ENCODE peak calls at places on chromosomes 7 and 10, in nine cellular contexts. H is lung; T is body of pancreas; Z is adipocyte; N is psoas muscle; Q is adrenal gland; W is GM23338; S is cardiac muscle cell; P is CD8-positive, alpha-beta T cell. R is an unnamed sample. For H3K4me1, the result is how much of the 10 kb centered on the place peaks cover.

GRCh38 chr7:124318716-124319115 is 285.8 kb upstream of the TMEM229A start:
- DNase-seq in Z (no peak), T (no peak), Q (no peak), S (no peak), P (no peak), W (no peak), N (no peak), H (no peak), R (no peak)

GRCh38 chr10:8873310-8873709 is 818.8 kb downstream of the GATA3 start:
- DNase-seq in W (peak), N (no peak), Q (no peak), S (peak), T (no peak), H (no peak), P (no peak), Z (no peak), R (no peak)

GRCh38 chr7:122137291-122138077 is 6.6 kb downstream of the AASS start:
- DNase-seq in Q (no peak), S (peak), W (no peak), Z (peak), N (no peak), H (no peak), T (no peak), P (no peak), R (no peak)

GRCh38 chr7:127884066-127884559 is 147.1 kb downstream of the LRRC4 start:
- DNase-seq in S (no peak), T (peak), P (no peak), N (no peak), W (no peak), H (no peak), Z (no peak), Q (peak), R (peak)

GRCh38 chr7:7884855-7885254 is 83.7 kb upstream of the GLCCI1 start:
- DNase-seq in S (peak), Z (no peak), T (no peak), W (no peak), P (no peak), Q (no peak), H (no peak), N (no peak), R (no peak)

GRCh38 chr7:6462094-6462493 is 14.3 kb upstream of the DAGLB start:
- DNase-seq in S (no peak), Z (no peak), Q (no peak), P (no peak), N (no peak), T (no peak), H (no peak), W (no peak), R (no peak)

GRCh38 chr10:78890506-78890905 is 178.3 kb upstream of the ZMIZ1 start:
- DNase-seq in S (no peak), W (no peak), N (peak), H (peak), Z (no peak), Q (no peak), P (no peak), T (no peak), R (no peak)

GRCh38 chr7:28550580-28551205 is 138.4 kb downstream of the CREB5 start:
- DNase-seq in T (no peak), Z (no peak), Q (no peak), H (no peak), P (no peak), W (no peak), S (no peak), N (no peak), R (no peak)

GRCh38 chr10:76397210-76397881 is 965.9 kb downstream of the LRMDA start:
- DNase-seq in T (peak), H (no peak), W (no peak), Q (peak), P (no peak), N (peak), S (no peak), Z (peak), R (no peak)

GRCh38 chr7:155746188-155746587 is 66.1 kb downstream of the SHH start:
- DNase-seq in H (no peak), W (no peak), Q (no peak), T (no peak), S (no peak), P (no peak), Z (no peak), N (no peak), R (no peak)

GRCh38 chr7:145324081-145324480 is 488.2 kb upstream of the TPK1 start:
- DNase-seq in Z (no peak), N (no peak), H (no peak), T (no peak), S (no peak), P (no peak), W (no peak), Q (no peak), R (no peak)

GRCh38 chr10:18021725-18022480 is 70.2 kb downstream of the SLC39A12 start:
- DNase-seq in T (no peak), Q (no peak), W (no peak), Z (no peak), H (no peak), S (no peak), P (no peak), N (no peak), R (no peak)

GRCh38 chr7:69211739-69212138 is 386.5 kb upstream of the AUTS2 start:
- DNase-seq in P (no peak), Z (no peak), H (no peak), S (no peak), T (no peak), W (peak), N (no peak), Q (peak), R (no peak)

GRCh38 chr7:87038993-87039716 is 20.3 kb downstream of the ELAPOR2 start:
- DNase-seq in Z (no peak), H (no peak), P (no peak), S (no peak), T (no peak), Q (no peak), W (no peak), N (no peak), R (no peak)

GRCh38 chr10:45379303-45379726 is 5.3 kb downstream of the ALOX5 start:
- DNase-seq in S (no peak), P (no peak), Z (no peak), Q (no peak), W (no peak), T (no peak), N (no peak), H (no peak), R (no peak)

GRCh38 chr7:9407816-9408215 is 974.4 kb downstream of the NXPH1 start:
- DNase-seq in N (no peak), W (no peak), P (no peak), Z (no peak), T (no peak), Q (no peak), H (no peak), S (no peak), R (no peak)

GRCh38 chr10:35409094-35409582 is 72.8 kb downstream of the CCNY start:
- DNase-seq in W (no peak), P (no peak), T (peak), S (peak), Q (peak), Z (peak), N (peak), H (no peak), R (peak)

GRCh38 chr10:78572565-78572964 is 496.2 kb upstream of the ZMIZ1 start:
- DNase-seq in Z (peak), H (no peak), W (no peak), S (no peak), T (peak), N (peak), P (no peak), Q (peak), R (peak)

GRCh38 chr10:33460461-33461294 is 126.2 kb upstream of the NRP1 start:
- DNase-seq in S (peak), Q (peak), P (no peak), Z (peak), N (peak), W (no peak), T (peak), H (peak), R (no peak)

GRCh38 chr10:119680050-119680449 is 28.9 kb downstream of the BAG3 start:
- DNase-seq in S (peak), T (no peak), Z (peak), H (no peak), N (peak), Q (no peak), W (no peak), P (no peak), R (no peak)

GRCh38 chr7:8161398-8161828 is 100.6 kb downstream of the ICA1 start:
- DNase-seq in N (no peak), H (no peak), T (no peak), Z (no peak), W (no peak), Q (no peak), S (no peak), P (no peak), R (no peak)

GRCh38 chr10:32244421-32245207 is 102.3 kb downstream of the EPC1 start:
- DNase-seq in H (no peak), Z (no peak), S (no peak), T (no peak), N (no peak), P (no peak), Q (no peak), W (no peak), R (no peak)

GRCh38 chr7:5557920-5558401 is 134.3 kb upstream of the TNRC18 start:
- DNase-seq in W (no peak), H (peak), T (peak), P (no peak), Q (peak), S (peak), Z (peak), N (peak), R (peak)

GRCh38 chr7:101172854-101173751 is 7.0 kb downstream of the NAT16 start:
- DNase-seq in T (peak), Q (peak), S (peak), N (peak), W (peak), P (no peak), H (peak), Z (peak), R (peak)

GRCh38 chr10:117684673-117685211 is 142.2 kb downstream of the EMX2 start:
- DNase-seq in Q (no peak), H (peak), P (no peak), S (peak), Z (no peak), N (peak), T (peak), W (peak), R (peak)

GRCh38 chr10:5896765-5897340 is 6.8 kb downstream of the FBH1 start:
- DNase-seq in T (no peak), N (no peak), Z (no peak), Q (no peak), S (no peak), P (no peak), W (no peak), H (no peak), R (no peak)

GRCh38 chr7:159147246-159147645 is 2.6 kb upstream of the VIPR2 start:
- DNase-seq in P (no peak), H (no peak), N (peak), T (peak), S (no peak), W (peak), Z (no peak), Q (no peak), R (no peak)

GRCh38 chr10:90800232-90800796 is 57.5 kb downstream of the HTR7 start:
- DNase-seq in H (no peak), N (no peak), W (no peak), Z (no peak), Q (no peak), S (no peak), P (no peak), T (no peak), R (no peak)

GRCh38 chr7:157521061-157521731 is 184.4 kb downstream of the DNAJB6 start:
- DNase-seq in W (no peak), P (no peak), T (no peak), Z (no peak), N (peak), S (no peak), Q (peak), H (no peak), R (no peak)

GRCh38 chr10:24771943-24772747 is 48.5 kb upstream of the ARHGAP21 start:
- DNase-seq in Z (no peak), N (no peak), W (no peak), P (no peak), H (no peak), Q (no peak), T (no peak), S (no peak), R (no peak)

GRCh38 chr7:82284936-82285519 is 158.5 kb downstream of the CACNA2D1 start:
- DNase-seq in P (no peak), H (no peak), Z (no peak), N (no peak), W (peak), S (no peak), T (no peak), Q (no peak), R (no peak)

GRCh38 chr10:88553116-88553752 is 29.9 kb downstream of the RNLS start:
- DNase-seq in W (peak), Z (peak), S (peak), H (no peak), Q (peak), P (peak), T (peak), N (no peak), R (peak)

GRCh38 chr10:79984851-79985250 is 35.9 kb upstream of the SFTPD start:
- DNase-seq in S (no peak), N (no peak), T (no peak), W (no peak), P (no peak), Q (no peak), H (peak), Z (no peak), R (peak)

GRCh38 chr7:107949443-107949935 is 53.5 kb downstream of the LAMB1 start:
- DNase-seq in H (no peak), W (no peak), S (no peak), Q (no peak), T (no peak), P (no peak), N (no peak), Z (no peak), R (no peak)
- H3K4me1 ChIP-seq in H (under half), W (under half), S (under half), Q (half or more), T (half or more), P (under half), N (under half), Z (half or more), R (under half)

GRCh38 chr7:151493083-151493482 is 26.6 kb downstream of the RHEB start:
- DNase-seq in W (no peak), Z (no peak), H (no peak), P (no peak), S (no peak), N (no peak), Q (no peak), T (no peak), R (no peak)
- H3K4me1 ChIP-seq in W (half or more), Z (under half), H (under half), P (under half), S (under half), N (half or more), Q (half or more), T (half or more), R (under half)

GRCh38 chr7:55491346-55491745 is 81.0 kb downstream of the VOPP1 start:
- DNase-seq in S (no peak), Z (no peak), Q (no peak), N (no peak), H (no peak), W (no peak), P (no peak), T (no peak), R (no peak)
- H3K4me1 ChIP-seq in S (under half), Z (under half), Q (under half), N (under half), H (under half), W (under half), P (under half), T (under half), R (under half)

GRCh38 chr10:104326991-104327610 is 11.2 kb downstream of the ITPRIP start:
- DNase-seq in Z (no peak), P (no peak), T (no peak), H (no peak), S (no peak), N (no peak), Q (no peak), W (no peak), R (no peak)

GRCh38 chr10:104323721-104324686 is 14.3 kb downstream of the ITPRIP start:
- DNase-seq in N (no peak), P (no peak), W (no peak), H (no peak), S (no peak), Q (no peak), T (no peak), Z (no peak), R (no peak)

GRCh38 chr10:104327745-104328635 is 10.3 kb downstream of the ITPRIP start:
- DNase-seq in N (no peak), S (peak), Z (peak), Q (peak), P (no peak), T (peak), W (peak), H (no peak), R (no peak)

GRCh38 chr10:104324931-104325330 is 13.3 kb downstream of the ITPRIP start:
- DNase-seq in W (no peak), H (no peak), Z (no peak), P (no peak), S (no peak), T (no peak), Q (no peak), N (no peak), R (no peak)

DNA sequence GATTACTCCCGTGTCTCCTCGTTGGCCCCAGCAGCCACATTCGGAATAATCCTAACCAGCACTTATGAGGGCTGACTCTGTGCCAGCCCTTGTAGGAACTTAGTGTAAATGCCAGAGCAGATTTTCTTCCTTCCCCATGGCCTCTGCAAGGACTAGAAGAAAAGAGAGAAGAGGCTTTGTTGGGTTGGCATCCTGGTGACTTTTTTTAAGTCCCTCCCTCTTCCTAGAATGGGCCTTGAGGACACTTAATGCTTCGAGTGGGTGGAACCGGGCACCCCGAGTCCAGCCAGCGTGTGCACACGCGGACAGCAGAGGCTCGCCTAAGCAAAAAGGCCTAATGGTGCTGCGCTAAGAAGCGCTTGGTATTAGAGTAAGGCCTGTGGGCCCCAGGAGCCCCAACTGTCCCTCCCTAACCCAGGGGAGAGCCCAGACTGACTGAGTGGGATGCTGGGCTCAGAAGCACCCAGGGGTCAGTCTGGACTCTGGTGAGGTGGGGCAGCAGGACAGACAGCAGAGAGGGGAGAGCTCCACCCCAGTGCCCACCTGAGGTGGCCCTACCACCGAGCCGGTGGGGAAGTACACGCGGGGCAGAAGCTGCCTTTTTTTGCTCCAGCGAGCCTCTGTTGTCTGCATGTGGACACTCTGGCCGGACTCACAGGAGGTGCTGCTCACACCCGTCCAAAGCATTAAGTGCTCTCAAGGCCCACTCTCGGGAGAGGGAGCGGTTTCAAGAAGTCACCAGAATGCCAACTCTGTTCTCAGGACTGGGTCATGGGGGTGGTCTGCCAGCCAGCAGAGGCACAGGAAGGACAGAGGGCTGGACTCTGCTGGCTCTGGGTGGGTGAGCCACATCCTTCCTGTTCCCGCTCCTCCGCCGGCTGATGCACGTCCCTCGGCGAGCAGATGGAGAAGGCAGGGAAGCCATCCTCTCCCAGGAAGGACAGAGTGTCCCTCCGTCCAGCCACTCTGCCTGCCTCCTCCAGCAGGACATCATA is 12.5 kb downstream of the ITPRIP start:
- DNase-seq in W (no peak), N (peak), S (no peak), T (no peak), H (peak), Z (no peak), Q (no peak), P (no peak), R (no peak)
- H3K4me1 ChIP-seq in W (half or more), N (half or more), S (under half), T (half or more), H (half or more), Z (half or more), Q (half or more), P (half or more), R (under half)